ENCODE peak calls at places on chromosomes 7 and 10, in nine cellular contexts. C, R, M, U, G, S, H, T and Y are unnamed samples.

GRCh38 chr7:73799282-73800141 is 29.4 kb upstream of the CLDN3 start:
- DNase-seq in C (no peak), R (no peak), M (no peak), U (no peak), G (no peak), S (no peak), H (no peak), T (no peak), Y (peak)

GRCh38 chr10:58511765-58512469 is 755 bp upstream of the BICC1 start:
- DNase-seq in C (no peak), R (no peak), M (peak), U (no peak), G (no peak), S (peak), H (no peak), T (peak), Y (peak)

GRCh38 chr7:3673524-3673923 is 372.5 kb downstream of the SDK1 start:
- DNase-seq in C (peak), R (peak), M (no peak), U (no peak), G (no peak), S (peak), H (peak), T (no peak), Y (peak)

GRCh38 chr7:136555933-136556332 is 312.5 kb upstream of the CHRM2 start:
- DNase-seq in C (no peak), R (no peak), M (no peak), U (no peak), G (no peak), S (no peak), H (no peak), T (no peak), Y (peak)

GRCh38 chr10:69230128-69230527 is 10.0 kb downstream of the HKDC1 start:
- DNase-seq in C (no peak), R (no peak), M (no peak), U (no peak), G (no peak), S (no peak), H (no peak), T (no peak), Y (no peak)

GRCh38 chr7:73985737-73986141 is 42.2 kb upstream of the ELN start:
- DNase-seq in C (no peak), R (no peak), M (no peak), U (no peak), G (no peak), S (no peak), H (no peak), T (no peak), Y (no peak)

GRCh38 chr7:131365876-131366275 is 38.2 kb downstream of the MKLN1 start:
- DNase-seq in C (no peak), R (no peak), M (no peak), U (no peak), G (peak), S (no peak), H (no peak), T (peak), Y (no peak)

GRCh38 chr7:2477447-2478386 is 1.5 kb upstream of the GRIFIN start:
- DNase-seq in C (peak), R (no peak), M (no peak), U (peak), G (peak), S (peak), H (peak), T (peak), Y (peak)

GRCh38 chr7:99557196-99557607 is 1.2 kb upstream of the ZNF655 start:
- DNase-seq in C (no peak), R (no peak), M (no peak), U (no peak), G (no peak), S (no peak), H (no peak), T (peak), Y (no peak)

GRCh38 chr10:26675873-26676257 is 21.6 kb upstream of the PDSS1 start:
- DNase-seq in C (no peak), R (no peak), M (no peak), U (no peak), G (no peak), S (no peak), H (no peak), T (no peak), Y (no peak)